ENCODE peak calls at places on chromosomes 5 and 9, in six cellular contexts. I is fibroblast of lung, N is endodermal cell, T is MM.1S, X is astrocyte, W is neuronal stem cell. Y is an unnamed sample.

GRCh38 chr9:12698986-12699385 is 5.8 kb downstream of the TYRP1 start:
- DNase-seq in T (no peak), W (no peak), X (no peak), I (no peak), N (no peak), Y (no peak)

GRCh38 chr9:70438341-70438924 is 24.0 kb upstream of the KLF9 start:
- DNase-seq in W (no peak), I (peak), T (no peak), N (no peak), X (peak), Y (peak)

GRCh38 chr9:85404911-85405580 is 336.7 kb downstream of the AGTPBP1 start:
- DNase-seq in T (no peak), W (no peak), I (no peak), N (no peak), X (no peak), Y (no peak)

GRCh38 chr5:34627794-34628193 is 28.3 kb upstream of the RAI14 start:
- DNase-seq in W (no peak), N (no peak), I (peak), T (no peak), X (peak), Y (no peak)

GRCh38 chr9:105908069-105908468 is 213.7 kb downstream of the TMEM38B start:
- DNase-seq in N (no peak), W (no peak), I (no peak), T (no peak), X (no peak), Y (no peak)

GRCh38 chr5:78594946-78595921 is 53.3 kb downstream of the LHFPL2 start:
- DNase-seq in W (no peak), I (peak), X (peak), T (no peak), N (no peak), Y (no peak)

GRCh38 chr5:45508155-45508554 is 188.0 kb downstream of the HCN1 start:
- DNase-seq in W (no peak), X (no peak), T (no peak), I (no peak), N (no peak), Y (no peak)

GRCh38 chr9:98146101-98146991 is 27.3 kb upstream of the TRIM14 start:
- DNase-seq in W (no peak), T (peak), I (peak), X (no peak), N (no peak), Y (no peak)

GRCh38 chr5:35229076-35230042 is 928 bp downstream of the PRLR start:
- DNase-seq in T (peak), W (peak), I (no peak), N (peak), X (no peak), Y (no peak)

GRCh38 chr5:122493091-122493775 is 181.2 kb downstream of the SNCAIP start:
- DNase-seq in T (no peak), N (peak), I (no peak), W (no peak), X (peak), Y (no peak)

GRCh38 chr5:9297171-9297570 is 248.7 kb downstream of the SEMA5A start:
- DNase-seq in W (no peak), X (no peak), N (no peak), T (no peak), I (no peak), Y (no peak)

GRCh38 chr5:40988761-40989510 is 79.6 kb downstream of the C7 start:
- DNase-seq in I (no peak), T (no peak), N (no peak), W (no peak), X (no peak), Y (no peak)

GRCh38 chr9:14383815-14384214 is 69.9 kb upstream of the NFIB start:
- DNase-seq in X (no peak), N (no peak), I (no peak), T (no peak), W (no peak), Y (no peak)

GRCh38 chr5:78997090-78997489 is 12.0 kb upstream of the ARSB start:
- DNase-seq in X (no peak), T (no peak), I (no peak), W (no peak), N (no peak), Y (no peak)

GRCh38 chr5:178100774-178101173 is 12.6 kb upstream of the N4BP3 start:
- DNase-seq in N (no peak), T (no peak), I (no peak), W (no peak), X (no peak), Y (no peak)

GRCh38 chr5:82360043-82360442 is 81.9 kb upstream of the RPS23 start:
- DNase-seq in T (no peak), X (no peak), I (no peak), W (peak), N (no peak), Y (no peak)

GRCh38 chr5:178433273-178433775 is 156.9 kb downstream of the COL23A1 start:
- DNase-seq in W (no peak), X (no peak), N (peak), I (no peak), T (no peak), Y (no peak)

GRCh38 chr9:101912698-101913097 is 174.3 kb upstream of the GRIN3A start:
- DNase-seq in W (no peak), X (no peak), N (no peak), T (no peak), I (no peak), Y (no peak)

GRCh38 chr9:20290287-20290686 is 332.0 kb downstream of the MLLT3 start:
- DNase-seq in X (no peak), N (no peak), W (no peak), I (no peak), T (no peak), Y (no peak)

GRCh38 chr5:40052812-40053211 is 626.9 kb upstream of the PTGER4 start:
- DNase-seq in N (no peak), X (no peak), W (no peak), I (no peak), T (no peak), Y (no peak)

GRCh38 chr5:10364186-10364689 is 10.7 kb downstream of the MARCHF6 start:
- DNase-seq in N (no peak), W (no peak), I (no peak), T (peak), X (no peak), Y (no peak)

GRCh38 chr5:426392-426976 is 16.5 kb upstream of the EXOC3 start:
- DNase-seq in T (no peak), W (no peak), I (no peak), N (no peak), X (no peak), Y (no peak)

GRCh38 chr9:69303331-69303730 is 21.7 kb upstream of the ENTREP1 start:
- DNase-seq in T (no peak), X (no peak), I (no peak), N (no peak), W (no peak), Y (no peak)

GRCh38 chr5:53200309-53200708 is 90.8 kb upstream of the MOCS2 start:
- DNase-seq in I (no peak), X (no peak), T (no peak), N (no peak), W (no peak), Y (no peak)

GRCh38 chr9:129938291-129938979 is 103.2 kb downstream of the USP20 start:
- DNase-seq in T (no peak), X (peak), N (no peak), I (peak), W (no peak), Y (no peak)

GRCh38 chr5:4700082-4700481 is 440.0 kb upstream of the ADAMTS16 start:
- DNase-seq in T (peak), I (no peak), W (peak), N (peak), X (peak), Y (peak)

GRCh38 chr9:16321461-16322119 is 548.9 kb downstream of the BNC2 start:
- DNase-seq in T (no peak), N (no peak), X (peak), W (no peak), I (peak), Y (no peak)

GRCh38 chr9:131391504-131391903 is 2.4 kb upstream of the PRRC2B start:
- DNase-seq in X (no peak), I (no peak), W (no peak), T (no peak), N (no peak), Y (no peak)

GRCh38 chr5:137696481-137696880 is 39.4 kb downstream of the KLHL3 start:
- DNase-seq in I (peak), T (no peak), N (no peak), W (no peak), X (peak), Y (no peak)

GRCh38 chr9:114035221-114035844 is 42.8 kb downstream of the AMBP start:
- DNase-seq in N (peak), W (no peak), T (no peak), I (no peak), X (no peak), Y (no peak)

GRCh38 chr5:108430931-108431608 is 49.2 kb upstream of the FBXL17 start:
- DNase-seq in I (no peak), T (no peak), N (no peak), X (no peak), W (no peak), Y (no peak)
- H3K9ac ChIP-seq in I (no peak), T (no peak), N (no peak), X (no peak), W (no peak), Y (no peak)

GRCh38 chr5:148713735-148714508 is 59.6 kb upstream of the HTR4 start:
- DNase-seq in W (no peak), T (no peak), I (no peak), N (no peak), X (no peak), Y (no peak)
- H3K9ac ChIP-seq in W (no peak), T (no peak), I (no peak), N (no peak), X (no peak), Y (no peak)

GRCh38 chr9:4638968-4639367 is 23.1 kb upstream of the PLPP6 start:
- DNase-seq in N (no peak), T (no peak), W (no peak), X (no peak), I (no peak), Y (no peak)

GRCh38 chr9:4642351-4642750 is 19.7 kb upstream of the PLPP6 start:
- DNase-seq in I (no peak), X (no peak), N (no peak), T (no peak), W (no peak), Y (no peak)

GRCh38 chr9:4640027-4640426 is 22.1 kb upstream of the PLPP6 start:
- DNase-seq in N (peak), I (peak), W (no peak), X (peak), T (peak), Y (peak)

GRCh38 chr9:4639420-4639819 is 22.7 kb upstream of the PLPP6 start:
- DNase-seq in N (no peak), I (peak), T (no peak), W (no peak), X (no peak), Y (no peak)
- H3K9ac ChIP-seq in N (no peak), I (no peak), T (no peak), W (no peak), X (no peak), Y (no peak)

DNA sequence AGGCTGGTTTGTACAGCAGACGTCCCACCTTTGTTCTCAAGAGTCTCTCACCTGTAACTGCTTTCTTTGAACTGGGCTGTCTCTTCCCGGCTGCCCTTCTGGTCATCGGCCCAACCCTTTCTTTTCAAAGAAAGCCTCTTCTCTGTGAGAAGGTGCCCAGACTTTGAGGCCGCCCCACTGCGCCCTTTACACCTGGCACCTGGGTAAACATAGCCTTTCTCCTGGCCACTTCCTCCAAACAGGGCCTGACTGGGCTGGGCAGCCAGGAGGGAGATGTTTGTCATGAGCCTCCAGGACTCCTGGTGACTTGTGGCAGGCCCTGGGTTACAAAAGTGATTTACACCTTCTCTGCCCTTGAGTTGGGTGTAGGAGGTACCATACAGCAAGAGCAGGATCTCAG is 127.2 kb upstream of the CXCL14 start:
- DNase-seq in X (no peak), T (no peak), N (peak), I (no peak), W (no peak), Y (no peak)
- H3K9ac ChIP-seq in X (no peak), T (no peak), N (no peak), I (no peak), W (no peak), Y (no peak)

DNA sequence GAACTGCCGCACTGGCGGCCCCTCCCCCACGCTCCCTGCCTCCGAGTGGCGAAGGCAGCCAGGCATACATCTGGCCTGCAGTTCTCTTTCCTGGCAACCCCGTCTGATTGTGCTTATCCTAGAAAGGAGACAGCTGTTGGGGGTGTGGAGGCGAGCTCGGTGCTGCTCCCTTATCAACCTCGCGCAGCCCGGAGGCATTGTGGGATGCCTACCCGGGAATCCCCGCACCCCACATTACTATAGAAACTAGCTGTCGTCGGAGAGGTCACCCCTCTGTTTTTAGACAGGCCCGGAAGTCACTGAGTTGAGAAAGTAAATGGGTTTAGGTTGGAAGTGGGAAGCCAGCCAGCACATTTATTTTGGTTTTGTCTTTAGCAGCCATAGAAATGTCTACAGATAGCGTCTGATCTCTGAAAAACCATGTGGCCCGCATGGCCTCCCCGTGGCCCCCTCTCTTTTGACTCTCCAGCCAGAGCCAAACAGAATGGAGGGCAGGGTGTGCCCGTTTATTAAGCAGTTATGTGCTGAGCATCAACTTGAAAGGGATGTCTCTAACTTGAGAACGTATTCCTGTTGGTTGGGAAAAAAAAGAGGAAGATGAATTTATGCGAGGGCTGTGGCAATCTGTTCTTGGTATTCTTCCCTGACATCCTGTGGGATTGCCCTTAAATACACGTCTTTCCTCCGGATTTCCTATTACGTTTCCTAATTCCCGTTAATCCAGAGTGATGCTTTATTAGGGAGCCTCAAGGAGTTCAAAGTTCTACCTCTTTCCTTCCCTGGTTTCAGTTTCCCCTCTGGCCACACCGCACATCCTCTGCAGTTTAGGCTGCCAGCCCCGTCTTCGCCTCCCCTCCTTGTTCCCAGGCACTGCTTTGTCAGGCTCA is 3.9 kb downstream of the STC2 start:
- DNase-seq in I (peak), T (peak), W (no peak), N (peak), X (peak), Y (peak)
- H3K9ac ChIP-seq in I (no peak), T (no peak), W (no peak), N (no peak), X (peak), Y (no peak)

DNA sequence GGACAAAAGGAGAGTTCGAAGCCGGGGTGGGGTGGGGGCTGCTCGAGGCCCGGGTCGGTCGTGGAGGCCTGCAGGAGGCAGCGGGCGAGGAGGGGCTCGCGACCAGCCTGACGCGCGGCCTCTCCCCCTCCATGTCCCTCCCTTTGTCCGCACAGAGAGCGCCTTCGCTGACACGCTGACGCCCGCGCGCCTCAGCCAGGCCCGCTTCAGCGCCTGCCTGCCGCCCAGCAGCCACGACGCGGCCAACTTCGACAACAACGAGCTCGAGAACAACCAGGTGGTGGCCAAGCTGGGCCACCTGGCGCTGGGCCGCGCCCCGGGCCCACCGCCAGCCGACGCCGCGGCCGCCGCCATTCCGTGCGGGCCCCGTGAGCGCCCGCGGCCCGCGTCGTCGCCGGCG is 42.2 kb downstream of the NEURL1B start:
- DNase-seq in X (no peak), N (peak), I (no peak), T (no peak), W (no peak), Y (no peak)
- H3K9ac ChIP-seq in X (no peak), N (no peak), I (no peak), T (no peak), W (peak), Y (no peak)

DNA sequence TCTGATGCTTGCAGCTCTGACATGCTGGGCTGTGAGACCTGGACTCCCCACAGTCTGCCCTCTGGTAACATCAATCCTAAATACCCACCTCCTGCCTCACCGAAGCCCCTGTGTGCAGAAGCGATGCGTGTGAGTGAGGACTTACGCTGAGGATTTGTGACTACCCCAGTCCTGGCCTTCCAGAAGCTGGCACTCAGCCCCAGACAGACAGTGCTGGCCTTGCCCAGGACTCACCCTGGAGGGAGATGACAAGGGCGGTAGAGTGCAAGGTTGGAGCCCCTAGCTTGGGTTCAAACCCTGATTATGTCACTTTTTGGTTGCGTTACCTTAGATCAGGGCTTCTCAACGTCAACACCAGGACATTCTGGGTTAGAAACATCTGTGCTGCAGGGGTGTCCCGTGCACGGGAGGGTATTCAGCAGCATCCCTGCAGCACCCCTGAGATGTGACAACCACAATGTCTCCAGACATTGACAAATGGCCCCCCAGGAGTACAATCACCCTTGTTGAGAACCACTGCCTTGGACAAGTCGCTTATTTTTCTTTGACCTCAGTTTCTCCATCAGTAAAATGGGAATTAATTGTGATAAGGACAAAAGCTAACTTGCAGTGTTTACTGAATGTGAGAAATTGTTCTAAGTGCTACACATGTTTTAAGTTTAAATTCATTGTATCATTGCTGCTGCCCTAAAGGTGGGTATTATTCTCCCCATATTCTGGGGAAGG is 23.5 kb upstream of the TTLL11 start:
- DNase-seq in T (no peak), W (no peak), X (no peak), I (no peak), N (no peak), Y (no peak)
- H3K9ac ChIP-seq in T (no peak), W (no peak), X (no peak), I (no peak), N (no peak), Y (no peak)

Y was measured in DND-41.